ENCODE peak calls at places on chromosomes 16 and 17, in nine cellular contexts. L, J, R, U, Q, K, M, V and I are unnamed samples. For H3K27me3, the result is how much of the 10 kb centered on the place peaks cover.

GRCh38 chr16:24736758-24737157 is 7.3 kb downstream of the TNRC6A start:
- DNase-seq in L (no peak), Q (no peak), R (no peak), J (no peak), K (no peak), U (no peak), M (no peak), V (no peak), I (no peak)

GRCh38 chr16:85166699-85167588 is 54.7 kb upstream of the CIBAR2 start:
- DNase-seq in L (no peak), R (no peak), V (no peak), Q (no peak), J (no peak), K (peak), M (no peak), U (no peak), I (no peak)

GRCh38 chr17:34218757-34219156 is 36.3 kb upstream of the CCL2 start:
- DNase-seq in K (no peak), L (no peak), M (no peak), R (no peak), U (no peak), Q (no peak), V (no peak), J (no peak), I (no peak)

GRCh38 chr16:22324787-22325597 is 27.8 kb downstream of the POLR3E start:
- DNase-seq in J (peak), Q (no peak), U (no peak), R (no peak), V (no peak), K (no peak), L (peak), M (no peak), I (no peak)

GRCh38 chr16:2003827-2004641 is 5.6 kb downstream of the ZNF598 start:
- DNase-seq in M (no peak), K (peak), Q (peak), R (peak), U (peak), V (peak), J (peak), L (peak), I (peak)

GRCh38 chr17:76179496-76180467 is 38.7 kb upstream of the FOXJ1 start:
- DNase-seq in J (no peak), Q (peak), R (no peak), M (no peak), V (no peak), L (no peak), U (no peak), K (no peak), I (no peak)

GRCh38 chr16:4511441-4512082 is 27.0 kb downstream of the CDIP1 start:
- DNase-seq in U (no peak), K (peak), R (peak), J (peak), L (no peak), Q (peak), M (no peak), V (peak), I (no peak)

GRCh38 chr17:57970706-57971105 is 15.5 kb upstream of the CUEDC1 start:
- DNase-seq in M (no peak), V (no peak), Q (peak), L (no peak), K (no peak), U (no peak), R (no peak), J (peak), I (no peak)

GRCh38 chr17:82231562-82232321 is 2.9 kb downstream of the SLC16A3 start:
- DNase-seq in V (peak), U (peak), J (peak), K (no peak), Q (peak), L (peak), M (peak), R (peak), I (peak)

GRCh38 chr16:83185902-83186301 is 559.1 kb downstream of the CDH13 start:
- DNase-seq in U (no peak), V (no peak), M (no peak), Q (no peak), L (no peak), K (no peak), R (no peak), J (no peak), I (no peak)

GRCh38 chr17:48907713-48908046 is 527 bp upstream of the UBE2Z start:
- DNase-seq in J (no peak), U (no peak), K (no peak), M (no peak), Q (peak), R (no peak), V (no peak), L (no peak), I (no peak)

GRCh38 chr16:66352304-66352703 is 14.2 kb upstream of the CDH5 start:
- DNase-seq in J (peak), Q (no peak), V (peak), L (no peak), R (no peak), K (no peak), U (no peak), M (no peak), I (no peak)

GRCh38 chr17:57463103-57463885 is 207.0 kb downstream of the MSI2 start:
- DNase-seq in R (no peak), V (no peak), J (no peak), L (no peak), U (no peak), M (no peak), Q (peak), K (no peak), I (peak)

GRCh38 chr17:3796110-3796821 is 4.7 kb downstream of the ITGAE start:
- DNase-seq in M (peak), U (peak), R (no peak), V (no peak), Q (no peak), K (no peak), J (peak), L (no peak), I (peak)

GRCh38 chr16:89344314-89344828 is 126.9 kb downstream of the ZNF778 start:
- DNase-seq in U (no peak), M (no peak), V (no peak), K (no peak), R (no peak), L (no peak), J (no peak), Q (no peak), I (no peak)

GRCh38 chr16:24035127-24035842 is 199.5 kb downstream of the PRKCB start:
- DNase-seq in J (no peak), U (peak), K (no peak), Q (no peak), M (no peak), R (no peak), V (no peak), L (no peak), I (no peak)

GRCh38 chr16:69613283-69614154 is 47.8 kb downstream of the NFAT5 start:
- DNase-seq in M (no peak), K (no peak), V (peak), Q (peak), R (no peak), U (no peak), L (no peak), J (no peak), I (peak)

GRCh38 chr17:80116923-80117380 is 15.6 kb downstream of the GAA start:
- DNase-seq in K (no peak), V (no peak), U (no peak), Q (no peak), L (no peak), R (no peak), J (no peak), M (no peak), I (no peak)

GRCh38 chr16:66365588-66365987 is 903 bp upstream of the CDH5 start:
- DNase-seq in R (no peak), L (peak), V (no peak), J (peak), M (no peak), U (no peak), Q (peak), K (no peak), I (no peak)

GRCh38 chr17:6070895-6071511 is 824 bp downstream of the WSCD1 start:
- DNase-seq in J (peak), M (no peak), K (peak), Q (no peak), V (no peak), R (peak), U (no peak), L (no peak), I (no peak)

GRCh38 chr16:81401035-81401950 is 43.3 kb upstream of the CMIP start:
- DNase-seq in K (no peak), L (peak), Q (peak), M (no peak), R (no peak), J (no peak), V (no peak), U (no peak), I (no peak)

GRCh38 chr17:73151888-73152633 is 12.7 kb upstream of the SSTR2 start:
- DNase-seq in K (peak), Q (no peak), M (no peak), J (no peak), L (no peak), U (no peak), V (peak), R (no peak), I (no peak)

GRCh38 chr17:49203796-49204195 is 6.6 kb downstream of the GNGT2 start:
- DNase-seq in V (no peak), M (no peak), L (no peak), R (no peak), J (no peak), Q (no peak), U (no peak), K (no peak), I (no peak)

GRCh38 chr17:61393904-61394629 is 5.6 kb upstream of the TBX2 start:
- DNase-seq in L (no peak), V (peak), U (no peak), K (no peak), M (no peak), R (peak), J (peak), Q (peak), I (no peak)

GRCh38 chr16:83117810-83118209 is 491.0 kb downstream of the CDH13 start:
- DNase-seq in M (no peak), U (no peak), K (no peak), Q (no peak), V (no peak), L (no peak), R (no peak), J (no peak), I (no peak)

GRCh38 chr17:40019140-40019991 is 4.1 kb downstream of the CSF3 start:
- DNase-seq in K (no peak), Q (peak), U (no peak), J (peak), L (no peak), V (no peak), R (no peak), M (no peak), I (no peak)

GRCh38 chr16:13866073-13866472 is 53.9 kb upstream of the ERCC4 start:
- DNase-seq in J (peak), V (peak), Q (peak), R (peak), L (peak), U (peak), M (no peak), K (peak), I (peak)
- TF ChIP-seq CTCF in J (peak), V (peak), Q (peak), R (peak), L (peak), U (peak), M (peak), K (peak), I (peak)

DNA sequence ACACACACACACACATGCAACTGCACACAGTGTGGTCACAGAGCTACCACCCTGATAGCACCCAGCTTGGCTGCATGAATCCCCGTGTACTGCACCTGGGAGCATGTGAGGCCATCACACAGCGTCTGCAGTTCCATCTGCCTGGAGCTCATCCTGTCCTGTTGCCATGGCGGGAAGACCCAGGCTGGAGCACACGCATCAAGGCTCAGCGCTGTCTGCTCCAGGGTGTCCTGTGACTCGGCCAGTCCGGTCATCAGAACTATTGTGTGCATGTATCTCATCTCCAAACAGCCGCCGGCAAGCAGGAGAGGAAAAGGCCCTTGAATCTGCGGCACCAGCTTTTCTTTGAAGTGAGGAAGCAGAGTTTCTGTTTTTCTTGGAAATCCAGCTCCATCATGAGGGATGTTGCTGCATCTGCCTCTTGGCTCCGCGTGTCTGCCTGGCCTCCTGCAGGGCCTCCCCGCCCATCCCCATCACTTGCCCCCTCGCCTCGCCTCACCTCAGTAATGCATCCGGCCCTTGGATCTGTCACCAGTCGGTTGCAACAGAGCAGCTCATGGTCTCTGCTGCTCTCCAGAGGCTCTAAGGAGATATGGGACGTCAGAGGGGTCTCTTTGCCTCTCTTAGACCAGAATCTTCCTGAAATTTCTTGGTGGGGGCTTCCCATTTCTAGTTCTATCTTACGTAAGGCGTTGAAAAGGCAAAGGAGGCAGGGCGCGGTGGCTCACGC is 23.7 kb downstream of the CACNG4 start:
- DNase-seq in V (no peak), K (no peak), R (no peak), L (no peak), J (peak), Q (no peak), U (no peak), M (no peak), I (no peak)
- H3K27me3 ChIP-seq in V (under half), K (under half), R (under half), L (under half), J (under half), Q (half or more), U (under half), M (under half), I (under half)

DNA sequence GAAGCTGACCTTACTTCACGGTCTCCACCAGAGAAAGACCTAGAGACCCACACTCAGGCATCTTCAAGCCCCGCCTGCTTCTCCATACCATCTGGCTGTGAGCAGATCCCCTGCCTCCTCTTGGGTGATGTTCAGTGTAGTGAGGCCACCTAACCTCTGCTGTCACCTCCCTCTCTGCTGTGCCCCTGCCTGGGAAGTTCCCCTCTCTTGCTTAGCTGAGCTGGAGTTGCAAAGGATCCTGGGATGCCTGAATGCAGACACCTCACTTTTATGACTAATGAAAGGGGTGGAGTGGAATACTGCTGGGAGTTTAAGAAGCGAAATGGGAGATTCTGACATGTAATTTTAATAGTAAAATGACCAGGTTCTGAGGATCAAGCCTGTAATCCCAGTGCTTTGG is 5.8 kb downstream of the IRX3 start:
- DNase-seq in R (no peak), Q (no peak), U (no peak), V (no peak), J (no peak), K (no peak), M (no peak), L (no peak), I (no peak)
- H3K4me3 ChIP-seq in R (no peak), Q (no peak), U (no peak), V (no peak), J (no peak), K (no peak), M (no peak), L (no peak), I (no peak)

GRCh38 chr16:87133966-87134945 is 182.9 kb downstream of the C16orf95 start:
- DNase-seq in L (no peak), M (no peak), R (no peak), Q (no peak), V (no peak), J (no peak), U (no peak), K (no peak), I (no peak)
- TF ChIP-seq CTCF in L (no peak), M (no peak), R (no peak), Q (no peak), V (no peak), J (no peak), U (no peak), K (no peak), I (no peak)